ENCODE peak calls at places on chromosomes 4 and X, in four cellular contexts. One of them, this sample, is unnamed.

GRCh38 chr4:103091601-103092223 is 7.9 kb downstream of the BDH2 start:
- DNase-seq in naive thymus-derived CD4-positive, alpha-beta T cell: peak
- DNase-seq in uterus: no peak
- DNase-seq in GM23338: peak
- DNase-seq in this sample: peak

GRCh38 chr4:56630876-56631666 is 50.0 kb downstream of the HOPX start:
- DNase-seq in naive thymus-derived CD4-positive, alpha-beta T cell: no peak
- DNase-seq in GM23338: no peak
- DNase-seq in uterus: no peak
- DNase-seq in this sample: no peak

GRCh38 chrX:155779831-155780230 is 101.3 kb upstream of the VAMP7 start:
- DNase-seq in uterus: no peak
- DNase-seq in naive thymus-derived CD4-positive, alpha-beta T cell: no peak
- DNase-seq in GM23338: no peak
- DNase-seq in this sample: no peak

GRCh38 chrX:107154787-107155620 is 36.4 kb upstream of the RBM41 start:
- DNase-seq in GM23338: no peak
- DNase-seq in uterus: no peak
- DNase-seq in naive thymus-derived CD4-positive, alpha-beta T cell: no peak
- DNase-seq in this sample: no peak

GRCh38 chr4:1910643-1911042 is 39.5 kb downstream of the NSD2 start:
- DNase-seq in naive thymus-derived CD4-positive, alpha-beta T cell: no peak
- DNase-seq in uterus: no peak
- DNase-seq in GM23338: peak
- DNase-seq in this sample: peak

GRCh38 chrX:38256019-38256418 is 35.3 kb upstream of the SRPX start:
- DNase-seq in naive thymus-derived CD4-positive, alpha-beta T cell: no peak
- DNase-seq in GM23338: no peak
- DNase-seq in uterus: no peak
- DNase-seq in this sample: no peak

GRCh38 chr4:127410201-127410600 is 222.6 kb upstream of the INTU start:
- DNase-seq in GM23338: no peak
- DNase-seq in uterus: no peak
- DNase-seq in naive thymus-derived CD4-positive, alpha-beta T cell: no peak
- DNase-seq in this sample: no peak

GRCh38 chr4:42143996-42144395 is 8.5 kb downstream of the BEND4 start:
- DNase-seq in GM23338: no peak
- DNase-seq in uterus: no peak
- DNase-seq in naive thymus-derived CD4-positive, alpha-beta T cell: no peak
- DNase-seq in this sample: no peak

GRCh38 chr4:31052519-31052918 is 332.4 kb downstream of the PCDH7 start:
- DNase-seq in naive thymus-derived CD4-positive, alpha-beta T cell: no peak
- DNase-seq in uterus: no peak
- DNase-seq in GM23338: no peak
- DNase-seq in this sample: no peak

GRCh38 chr4:108078024-108078733 is 88.5 kb downstream of the HADH start:
- DNase-seq in uterus: no peak
- DNase-seq in naive thymus-derived CD4-positive, alpha-beta T cell: no peak
- DNase-seq in GM23338: no peak
- DNase-seq in this sample: no peak

GRCh38 chr4:97317691-97318090 is 825.6 kb downstream of the STPG2 start:
- DNase-seq in GM23338: peak
- DNase-seq in uterus: no peak
- DNase-seq in naive thymus-derived CD4-positive, alpha-beta T cell: no peak
- DNase-seq in this sample: no peak

GRCh38 chr4:138448169-138448568 is 206.0 kb upstream of the SLC7A11 start:
- DNase-seq in GM23338: no peak
- DNase-seq in uterus: no peak
- DNase-seq in naive thymus-derived CD4-positive, alpha-beta T cell: no peak
- DNase-seq in this sample: no peak

GRCh38 chr4:47954679-47955078 is 40.3 kb upstream of the NFXL1 start:
- DNase-seq in uterus: no peak
- DNase-seq in naive thymus-derived CD4-positive, alpha-beta T cell: no peak
- DNase-seq in GM23338: no peak
- DNase-seq in this sample: no peak

GRCh38 chr4:145734051-145734450 is 54.1 kb downstream of the C4orf51 start:
- DNase-seq in naive thymus-derived CD4-positive, alpha-beta T cell: no peak
- DNase-seq in GM23338: no peak
- DNase-seq in uterus: no peak
- DNase-seq in this sample: no peak

GRCh38 chr4:145732416-145732815 is 52.5 kb downstream of the C4orf51 start:
- DNase-seq in uterus: no peak
- DNase-seq in GM23338: peak
- DNase-seq in naive thymus-derived CD4-positive, alpha-beta T cell: no peak
- DNase-seq in this sample: no peak

GRCh38 chr4:145731026-145731425 is 51.1 kb downstream of the C4orf51 start:
- DNase-seq in naive thymus-derived CD4-positive, alpha-beta T cell: no peak
- DNase-seq in uterus: no peak
- DNase-seq in GM23338: no peak
- DNase-seq in this sample: no peak

GRCh38 chr4:145732895-145733880 is 53.2 kb downstream of the C4orf51 start:
- DNase-seq in naive thymus-derived CD4-positive, alpha-beta T cell: peak
- DNase-seq in GM23338: peak
- DNase-seq in uterus: peak
- DNase-seq in this sample: peak

DNA sequence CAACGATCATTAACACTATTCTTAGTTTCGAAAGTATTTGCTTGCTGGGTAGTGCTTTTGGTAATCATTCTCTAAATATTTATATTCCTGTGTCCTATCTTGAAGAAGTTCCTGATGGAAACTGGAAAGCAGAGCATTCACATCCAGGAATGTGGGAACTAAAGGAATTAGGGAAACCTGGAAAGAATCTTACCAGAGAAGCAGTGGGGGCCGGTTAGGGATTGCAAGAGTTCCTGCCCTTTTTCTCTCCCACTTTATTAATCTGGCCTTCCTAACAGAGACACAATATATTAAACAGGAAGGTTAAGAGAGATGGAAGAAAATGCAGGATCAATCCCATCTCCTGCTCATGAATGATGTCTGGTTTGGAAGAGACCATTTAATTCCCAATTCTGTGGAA is 52.1 kb downstream of the C4orf51 start:
- DNase-seq in uterus: no peak
- DNase-seq in GM23338: peak
- DNase-seq in naive thymus-derived CD4-positive, alpha-beta T cell: no peak
- DNase-seq in this sample: no peak
- H3K27ac ChIP-seq in uterus: peak
- H3K27ac ChIP-seq in GM23338: peak
- H3K27ac ChIP-seq in naive thymus-derived CD4-positive, alpha-beta T cell: no peak
- H3K27ac ChIP-seq in this sample: no peak

DNA sequence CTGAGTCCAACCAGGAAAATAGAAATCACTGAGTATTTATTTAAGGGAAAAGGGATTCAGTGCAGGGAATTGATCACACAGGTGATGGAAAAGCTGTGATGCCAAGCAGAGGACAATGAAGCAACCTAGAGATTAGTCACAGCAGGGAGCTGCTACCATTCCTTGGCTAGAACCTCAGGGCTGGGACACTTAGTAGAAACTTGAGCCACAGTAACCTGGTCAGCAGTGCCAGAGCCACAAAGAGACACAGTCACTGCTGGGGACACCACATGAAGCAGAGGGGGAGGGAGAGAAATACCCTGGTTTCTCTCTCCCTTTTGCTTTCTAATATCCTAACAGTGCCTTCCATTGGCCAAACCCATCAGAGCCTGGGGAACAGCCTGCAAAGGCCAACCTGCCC is 38.7 kb downstream of the RTL9 start:
- DNase-seq in naive thymus-derived CD4-positive, alpha-beta T cell: no peak
- DNase-seq in GM23338: no peak
- DNase-seq in uterus: no peak
- DNase-seq in this sample: no peak
- H3K27ac ChIP-seq in naive thymus-derived CD4-positive, alpha-beta T cell: no peak
- H3K27ac ChIP-seq in GM23338: no peak
- H3K27ac ChIP-seq in uterus: no peak
- H3K27ac ChIP-seq in this sample: no peak

DNA sequence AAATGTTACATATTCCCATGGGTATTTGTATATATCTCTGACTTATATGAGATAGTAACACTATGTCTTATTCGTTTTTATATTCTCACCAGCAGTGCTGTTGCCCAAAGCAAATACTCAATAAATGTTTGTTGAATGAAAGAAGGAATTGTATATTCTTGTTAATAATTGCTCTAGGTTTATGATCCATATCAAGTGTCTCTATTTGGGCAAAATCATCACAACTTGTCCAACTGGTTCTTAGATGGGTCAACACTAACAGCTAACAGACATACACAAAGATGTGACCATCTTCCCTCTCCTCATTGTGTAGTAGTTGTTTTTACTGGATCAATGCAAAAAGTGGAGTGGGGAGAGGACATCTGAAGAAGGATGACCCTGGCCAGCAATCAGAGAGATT is 6.6 kb upstream of the APLN start:
- DNase-seq in naive thymus-derived CD4-positive, alpha-beta T cell: no peak
- DNase-seq in GM23338: no peak
- DNase-seq in uterus: no peak
- DNase-seq in this sample: no peak
- H3K27ac ChIP-seq in naive thymus-derived CD4-positive, alpha-beta T cell: no peak
- H3K27ac ChIP-seq in GM23338: no peak
- H3K27ac ChIP-seq in uterus: no peak
- H3K27ac ChIP-seq in this sample: no peak

DNA sequence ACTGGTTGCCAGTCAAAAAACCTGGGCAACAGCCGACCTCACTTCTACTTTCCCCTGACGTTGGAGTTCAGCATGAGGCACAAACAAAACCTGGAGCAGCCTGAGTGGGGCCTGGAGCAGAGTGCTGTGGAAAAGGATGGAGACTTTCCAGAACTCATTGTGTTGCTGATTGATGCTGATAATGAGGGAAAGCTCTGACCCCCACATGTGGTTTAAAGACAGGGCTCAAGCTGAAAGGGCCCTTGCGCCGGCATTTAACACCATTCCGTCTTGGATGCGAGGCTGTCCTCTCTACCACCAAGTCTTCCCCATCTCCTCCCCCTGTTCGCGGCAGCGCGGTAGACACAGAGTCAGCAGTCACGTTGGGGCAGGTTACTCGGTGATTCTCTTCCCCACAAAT is 630 bp downstream of the CCDC158 start:
- DNase-seq in naive thymus-derived CD4-positive, alpha-beta T cell: no peak
- DNase-seq in uterus: no peak
- DNase-seq in GM23338: peak
- DNase-seq in this sample: no peak
- H3K27ac ChIP-seq in naive thymus-derived CD4-positive, alpha-beta T cell: no peak
- H3K27ac ChIP-seq in uterus: no peak
- H3K27ac ChIP-seq in GM23338: no peak
- H3K27ac ChIP-seq in this sample: no peak

DNA sequence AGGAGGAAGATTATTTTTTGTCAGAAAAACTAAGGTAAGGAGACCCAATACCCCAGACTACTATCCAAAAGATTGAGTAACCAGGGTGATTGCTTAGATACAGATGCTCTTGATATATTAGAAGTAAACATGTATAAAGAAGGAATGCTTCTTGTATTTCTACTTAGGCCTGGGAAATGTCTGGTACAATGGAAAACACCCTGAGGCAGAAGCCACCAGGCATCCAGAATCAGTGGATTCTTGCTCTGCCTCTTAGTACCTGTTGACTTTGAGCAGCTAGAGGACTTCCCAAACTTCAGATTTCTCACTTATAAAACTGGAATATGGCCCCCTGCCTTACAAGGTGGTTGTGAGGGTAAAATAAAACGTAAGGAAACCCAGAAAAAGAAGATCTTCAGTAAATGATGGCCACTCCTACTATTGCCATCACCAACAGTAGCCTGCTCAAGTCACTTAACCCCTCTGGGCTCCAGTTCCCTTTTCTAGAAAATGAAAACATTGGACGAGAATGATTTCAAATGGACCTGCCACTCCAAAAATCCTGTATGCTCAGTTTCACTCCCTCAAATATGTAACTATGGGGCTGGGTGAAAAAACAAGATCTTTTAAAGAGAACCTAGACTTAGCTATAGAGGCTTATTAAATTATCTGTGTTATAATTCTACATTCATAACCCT is 56.6 kb downstream of the AMELX start:
- DNase-seq in naive thymus-derived CD4-positive, alpha-beta T cell: no peak
- DNase-seq in GM23338: no peak
- DNase-seq in uterus: no peak
- DNase-seq in this sample: no peak
- H3K27ac ChIP-seq in naive thymus-derived CD4-positive, alpha-beta T cell: no peak
- H3K27ac ChIP-seq in GM23338: no peak
- H3K27ac ChIP-seq in uterus: peak
- H3K27ac ChIP-seq in this sample: no peak

DNA sequence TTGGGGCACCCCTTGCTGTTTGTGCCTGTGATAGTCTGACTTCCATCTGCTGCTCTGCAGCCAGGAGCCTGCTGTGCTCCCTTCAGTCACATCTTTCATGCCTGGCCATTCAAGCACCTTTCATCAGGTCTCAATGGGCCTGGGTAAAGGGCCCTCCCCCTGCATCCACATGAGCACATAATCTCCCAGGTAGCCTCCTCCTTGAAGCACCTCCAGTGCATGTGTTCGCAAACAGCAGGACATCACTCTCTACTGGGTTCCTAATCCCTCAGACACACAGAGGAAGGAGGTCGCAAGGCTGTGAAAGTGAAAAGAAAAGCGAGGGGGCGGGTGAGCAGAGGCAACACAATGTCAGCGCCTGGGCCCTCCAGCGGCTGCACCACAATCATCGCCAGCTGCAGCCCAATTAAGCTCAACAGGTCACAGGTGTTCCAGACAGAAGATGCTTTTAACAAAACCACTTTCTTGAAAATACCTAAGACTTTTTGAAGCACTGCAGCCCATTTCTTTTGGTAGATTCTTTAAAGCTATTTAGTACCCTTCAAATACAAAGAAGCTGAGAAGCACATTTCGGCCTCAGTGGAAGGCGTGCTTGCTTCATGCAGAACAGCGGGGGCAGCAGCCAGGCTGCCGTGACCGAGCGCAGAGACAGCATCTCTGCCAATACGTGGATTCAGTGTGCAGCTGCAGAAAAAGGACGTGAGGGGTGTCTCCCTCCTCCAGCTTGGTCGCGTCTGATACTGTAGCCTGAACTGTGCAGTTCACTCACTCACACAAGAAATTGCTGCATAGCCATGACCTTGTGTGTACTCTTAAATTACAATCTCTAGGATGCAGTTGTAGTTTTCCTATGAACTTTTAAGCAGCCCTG is 92.2 kb upstream of the SPRY1 start:
- DNase-seq in naive thymus-derived CD4-positive, alpha-beta T cell: no peak
- DNase-seq in GM23338: peak
- DNase-seq in uterus: peak
- DNase-seq in this sample: no peak
- H3K27ac ChIP-seq in naive thymus-derived CD4-positive, alpha-beta T cell: no peak
- H3K27ac ChIP-seq in GM23338: peak
- H3K27ac ChIP-seq in uterus: no peak
- H3K27ac ChIP-seq in this sample: no peak

DNA sequence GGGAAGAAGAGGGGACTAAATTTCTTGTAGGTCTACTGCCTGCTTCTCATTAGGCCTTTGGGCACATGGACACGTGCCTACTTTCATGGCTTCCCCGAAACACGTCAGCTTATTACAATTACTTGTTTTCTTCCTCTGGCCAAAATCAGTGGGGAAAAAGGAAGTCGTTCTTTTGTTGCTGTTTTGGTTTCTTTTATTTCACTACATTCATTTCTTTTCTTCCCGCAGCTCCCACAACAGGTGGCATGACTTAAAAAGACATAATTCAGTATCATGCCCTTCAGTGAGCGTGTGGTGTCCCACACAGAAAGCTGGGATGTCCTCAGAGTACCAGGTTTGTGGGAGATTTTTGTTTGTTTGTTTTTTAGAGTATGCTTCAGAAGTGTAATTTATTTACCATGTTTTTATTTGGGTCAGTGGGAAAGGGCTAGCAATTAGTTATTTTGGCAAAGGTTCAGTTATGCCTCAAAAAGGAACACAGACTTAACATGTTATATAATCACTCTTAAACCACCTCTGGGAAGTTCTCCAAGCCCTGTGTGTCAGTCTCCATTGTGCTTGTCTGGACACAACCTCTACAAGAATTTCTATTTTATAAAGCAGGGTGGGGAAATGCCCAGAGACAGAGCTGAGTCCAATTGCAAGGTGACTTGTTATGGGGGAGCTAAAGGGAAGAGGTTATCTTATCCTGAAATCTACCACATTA is 44.2 kb upstream of the SPRY1 start:
- DNase-seq in naive thymus-derived CD4-positive, alpha-beta T cell: no peak
- DNase-seq in GM23338: no peak
- DNase-seq in uterus: no peak
- DNase-seq in this sample: no peak
- H3K27ac ChIP-seq in naive thymus-derived CD4-positive, alpha-beta T cell: no peak
- H3K27ac ChIP-seq in GM23338: no peak
- H3K27ac ChIP-seq in uterus: peak
- H3K27ac ChIP-seq in this sample: no peak